ENCODE peak calls at places on chromosomes 11 and 22, in ten cellular contexts. N is IMR-90; Y is hypothalamus; I is neural crest cell; Q is NCI-H460; L is LoVo; V is lower lobe of right lung; M is activated naive CD8-positive, alpha-beta T cell treated with anti-CD3 and anti-CD28 coated beads for 36 hours; F is amniotic stem cell; S is pons. B is an unnamed sample.

GRCh38 chr11:74697722-74698121 is 33.5 kb downstream of the CHRDL2 start:
- DNase-seq in I (no peak), S (no peak), N (no peak), V (no peak), L (no peak), Y (no peak), M (no peak), Q (no peak), F (no peak), B (no peak)

GRCh38 chr22:28922540-28923244 is 39.3 kb downstream of the ZNRF3 start:
- DNase-seq in M (no peak), Y (no peak), V (no peak), F (no peak), L (no peak), N (no peak), S (no peak), I (no peak), Q (no peak), B (no peak)

GRCh38 chr11:1827095-1827797 is 7.5 kb upstream of the SYT8 start:
- DNase-seq in M (no peak), V (peak), Y (peak), Q (no peak), I (no peak), N (peak), F (peak), S (peak), L (peak), B (no peak)

GRCh38 chr11:108973402-108974119 is 308.7 kb downstream of the DDX10 start:
- DNase-seq in N (peak), I (no peak), F (no peak), Y (no peak), V (no peak), Q (peak), S (no peak), L (peak), M (no peak), B (no peak)

GRCh38 chr11:128776434-128777284 is 82.8 kb downstream of the FLI1 start:
- DNase-seq in Y (peak), L (no peak), I (peak), N (peak), Q (no peak), M (peak), V (no peak), F (no peak), S (no peak), B (no peak)

GRCh38 chr11:135069043-135069442 is 657.0 kb upstream of the B3GAT1 start:
- DNase-seq in N (no peak), I (no peak), S (no peak), V (no peak), M (no peak), L (no peak), Q (no peak), Y (no peak), F (no peak), B (no peak)

GRCh38 chr11:58726594-58727414 is 4.9 kb downstream of the GLYAT start:
- DNase-seq in I (no peak), M (no peak), V (no peak), N (no peak), L (peak), S (peak), F (no peak), Q (no peak), Y (no peak), B (no peak)

GRCh38 chr22:36966851-36967535 is 52.3 kb downstream of the TST start:
- DNase-seq in N (no peak), Y (no peak), S (no peak), I (no peak), F (no peak), Q (no peak), V (no peak), M (no peak), L (no peak), B (no peak)

GRCh38 chr11:74570266-74571061 is 21.9 kb upstream of the POLD3 start:
- DNase-seq in L (peak), I (peak), M (peak), N (peak), Q (peak), S (peak), V (no peak), F (peak), Y (no peak), B (no peak)

GRCh38 chr11:3120071-3120792 is 44.9 kb downstream of the OSBPL5 start:
- DNase-seq in L (no peak), Y (no peak), N (no peak), M (no peak), F (no peak), Q (no peak), S (no peak), I (no peak), V (peak), B (no peak)

GRCh38 chr11:118912742-118913410 is 12.8 kb downstream of the BCL9L start:
- DNase-seq in F (no peak), M (peak), S (no peak), L (peak), I (no peak), Y (no peak), N (peak), V (no peak), Q (no peak), B (no peak)

GRCh38 chr11:9759519-9760179 is 95.8 kb downstream of the SWAP70 start:
- DNase-seq in S (no peak), N (peak), F (peak), Q (peak), L (peak), V (peak), Y (no peak), I (no peak), M (peak), B (no peak)

GRCh38 chr11:132559371-132560036 is 972.8 kb downstream of the OPCML start:
- DNase-seq in N (no peak), Y (no peak), F (no peak), Q (no peak), L (no peak), S (no peak), I (no peak), V (no peak), M (no peak), B (no peak)

GRCh38 chr11:92269021-92269420 is 44.4 kb downstream of the FAT3 start:
- DNase-seq in Q (peak), S (no peak), N (peak), M (no peak), Y (no peak), I (no peak), F (peak), L (peak), V (no peak), B (no peak)

GRCh38 chr11:115939726-115940421 is 435.7 kb upstream of the CADM1 start:
- DNase-seq in F (no peak), M (no peak), S (no peak), Y (no peak), I (no peak), L (no peak), N (no peak), Q (no peak), V (no peak), B (peak)

GRCh38 chr11:27716850-27717249 is 16.6 kb upstream of the BDNF start:
- DNase-seq in M (no peak), N (peak), L (no peak), I (no peak), F (no peak), V (no peak), Y (no peak), S (no peak), Q (no peak), B (no peak)

GRCh38 chr11:123454060-123454651 is 24.1 kb downstream of the GRAMD1B start:
- DNase-seq in N (peak), L (peak), Q (peak), M (peak), V (no peak), S (no peak), F (no peak), Y (no peak), I (no peak), B (no peak)

GRCh38 chr11:74577624-74578396 is 14.6 kb upstream of the POLD3 start:
- DNase-seq in M (no peak), V (no peak), Q (no peak), S (no peak), N (peak), I (no peak), F (no peak), L (no peak), Y (no peak), B (peak)

GRCh38 chr11:66388746-66389386 is 17.3 kb upstream of the SLC29A2 start:
- DNase-seq in Q (peak), I (peak), Y (peak), N (peak), F (no peak), S (peak), V (peak), M (peak), L (peak), B (no peak)

GRCh38 chr22:32880906-32881596 is 79.5 kb downstream of the TIMP3 start:
- DNase-seq in I (peak), F (no peak), Q (no peak), S (no peak), M (peak), Y (no peak), L (no peak), N (peak), V (peak), B (no peak)